ENCODE peak calls at places on chromosomes 3 and 15, in four cellular contexts. C, D, H and E are unnamed samples.

GRCh38 chr15:89500397-89501270 is 4.3 kb upstream of the RHCG start:
- DNase-seq in C (no peak), H (no peak), D (no peak), E (no peak)

GRCh38 chr3:29764059-29764458 is 483.2 kb downstream of the RBMS3 start:
- DNase-seq in D (no peak), H (no peak), C (no peak), E (no peak)

GRCh38 chr3:67291287-67292252 is 293.5 kb downstream of the KBTBD8 start:
- DNase-seq in D (no peak), C (no peak), H (peak), E (no peak)

GRCh38 chr15:52294881-52295420 is 653 bp downstream of the MYO5C start:
- DNase-seq in D (no peak), H (peak), C (no peak), E (no peak)

GRCh38 chr3:88596451-88596850 is 446.7 kb downstream of the C3orf38 start:
- DNase-seq in H (no peak), D (no peak), C (no peak), E (no peak)

GRCh38 chr3:55166577-55167555 is 239.0 kb upstream of the LRTM1 start:
- DNase-seq in C (peak), D (no peak), H (no peak), E (no peak)

GRCh38 chr15:49279481-49280186 is 109.6 kb downstream of the GALK2 start:
- DNase-seq in D (no peak), C (no peak), H (no peak), E (no peak)

GRCh38 chr15:99441427-99441766 is 124.4 kb upstream of the MEF2A start:
- DNase-seq in H (no peak), D (no peak), C (no peak), E (no peak)

GRCh38 chr3:24363242-24363641 is 131.4 kb downstream of the THRB start:
- DNase-seq in D (no peak), H (peak), C (no peak), E (no peak)

GRCh38 chr15:76060098-76060989 is 559 bp downstream of the TMEM266 start:
- DNase-seq in D (no peak), H (no peak), C (peak), E (no peak)

GRCh38 chr3:87437765-87438164 is 161.4 kb upstream of the POU1F1 start:
- DNase-seq in C (no peak), D (no peak), H (no peak), E (no peak)

GRCh38 chr3:171388537-171388936 is 71.7 kb downstream of the TNIK start:
- DNase-seq in C (no peak), D (no peak), H (no peak), E (no peak)
- TF ChIP-seq NR2C2 in C (no peak), D (no peak), H (no peak), E (no peak)

DNA sequence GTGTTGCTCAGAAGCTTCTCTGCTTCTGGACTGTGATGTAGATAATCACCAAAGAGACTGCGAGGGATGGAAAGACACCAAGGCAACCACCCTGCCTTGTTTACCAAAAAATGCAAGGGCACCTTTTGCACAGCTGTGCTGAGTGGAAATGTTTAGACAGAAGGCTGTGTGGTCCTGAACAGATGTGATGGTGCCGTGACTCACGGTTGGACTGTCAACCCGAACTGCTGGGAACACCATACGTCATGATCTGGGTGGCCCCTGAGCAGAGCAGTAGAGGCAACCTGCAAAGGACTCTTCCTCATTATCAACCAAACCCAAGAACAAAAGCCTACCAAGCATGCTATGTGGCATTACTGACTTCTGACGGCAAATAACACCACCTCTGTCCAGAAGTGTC is 61.3 kb upstream of the LPP start:
- DNase-seq in C (no peak), D (no peak), H (no peak), E (no peak)
- TF ChIP-seq NR2C2 in C (no peak), D (no peak), H (no peak), E (no peak)

GRCh38 chr3:13077431-13078157 is 4.4 kb upstream of the IQSEC1 start:
- DNase-seq in D (no peak), C (no peak), H (no peak), E (no peak)
- TF ChIP-seq NR2C2 in D (no peak), C (no peak), H (no peak), E (no peak)

GRCh38 chr3:52393131-52393807 is 51.6 kb downstream of the SEMA3G start:
- DNase-seq in D (no peak), H (no peak), C (no peak), E (no peak)
- TF ChIP-seq NR2C2 in D (no peak), H (no peak), C (no peak), E (no peak)

GRCh38 chr3:36943601-36944000 is 1.3 kb downstream of the TRANK1 start:
- DNase-seq in D (no peak), C (no peak), H (no peak), E (no peak)

GRCh38 chr3:36944641-36945270 is at the start of gene TRANK1:
- DNase-seq in H (no peak), D (no peak), C (no peak), E (peak)

GRCh38 chr3:36942632-36943248 is 2.1 kb downstream of the TRANK1 start:
- DNase-seq in H (no peak), C (no peak), D (no peak), E (no peak)

GRCh38 chr3:36945326-36945980 is 599 bp upstream of the TRANK1 start:
- DNase-seq in C (no peak), H (no peak), D (no peak), E (no peak)

GRCh38 chr3:36944012-36944640 is 728 bp downstream of the TRANK1 start:
- DNase-seq in C (no peak), H (no peak), D (no peak), E (peak)
- TF ChIP-seq NR2C2 in C (no peak), H (no peak), D (no peak), E (no peak)

DNA sequence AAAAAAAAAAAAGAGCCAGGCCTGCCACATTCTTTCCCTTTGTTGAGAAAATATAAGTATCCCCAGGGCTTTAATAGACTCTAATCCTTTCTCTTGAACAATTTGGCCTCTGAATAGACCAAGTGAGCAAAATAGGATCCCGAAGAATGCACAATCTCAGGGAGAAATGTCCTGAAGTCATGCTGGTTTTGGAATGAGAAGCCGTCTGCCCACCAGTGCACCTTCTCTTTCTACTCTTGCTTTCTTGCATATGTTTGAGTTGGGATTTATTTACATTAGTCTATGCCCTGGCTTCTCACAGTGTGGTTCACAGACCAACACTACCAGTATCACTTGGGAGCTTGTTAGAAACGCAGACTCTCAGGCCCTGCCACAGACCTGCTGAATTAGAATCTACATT is 153.0 kb downstream of the ZNF621 start:
- DNase-seq in H (no peak), C (no peak), D (no peak), E (no peak)
- TF ChIP-seq NR2C2 in H (no peak), C (no peak), D (no peak), E (no peak)